ENCODE peak calls at places on chromosomes 16 and 17, in seven cellular contexts. One of them, this sample, is unnamed. For H3K36me3, the result is how much of the 10 kb centered on the place peaks cover.

GRCh38 chr17:45656527-45657181 is 127.5 kb upstream of the CRHR1 start:
- DNase-seq in fibroblast of lung: no peak
- DNase-seq in cardiac muscle cell: no peak
- DNase-seq in psoas muscle: no peak
- DNase-seq in tibial nerve: no peak
- DNase-seq in MM.1S: no peak
- DNase-seq in lower lobe of right lung: peak
- DNase-seq in this sample: no peak

GRCh38 chr17:66123163-66123562 is 68.8 kb downstream of the CEP112 start:
- DNase-seq in fibroblast of lung: peak
- DNase-seq in cardiac muscle cell: peak
- DNase-seq in psoas muscle: no peak
- DNase-seq in tibial nerve: no peak
- DNase-seq in MM.1S: no peak
- DNase-seq in lower lobe of right lung: no peak
- DNase-seq in this sample: no peak

GRCh38 chr16:86566601-86566965 is at the start of gene FOXC2:
- DNase-seq in fibroblast of lung: peak
- DNase-seq in cardiac muscle cell: peak
- DNase-seq in psoas muscle: peak
- DNase-seq in tibial nerve: peak
- DNase-seq in MM.1S: no peak
- DNase-seq in lower lobe of right lung: peak
- DNase-seq in this sample: peak

GRCh38 chr16:57871457-57871856 is 69.2 kb upstream of the KIFC3 start:
- DNase-seq in fibroblast of lung: peak
- DNase-seq in cardiac muscle cell: no peak
- DNase-seq in psoas muscle: no peak
- DNase-seq in tibial nerve: no peak
- DNase-seq in MM.1S: no peak
- DNase-seq in lower lobe of right lung: no peak
- DNase-seq in this sample: no peak

GRCh38 chr16:26276289-26276688 is 584.5 kb downstream of the HS3ST4 start:
- DNase-seq in fibroblast of lung: no peak
- DNase-seq in cardiac muscle cell: no peak
- DNase-seq in psoas muscle: no peak
- DNase-seq in tibial nerve: no peak
- DNase-seq in MM.1S: no peak
- DNase-seq in lower lobe of right lung: no peak
- DNase-seq in this sample: no peak

GRCh38 chr16:66408181-66409048 is 18.7 kb upstream of the BEAN1 start:
- DNase-seq in fibroblast of lung: peak
- DNase-seq in cardiac muscle cell: peak
- DNase-seq in psoas muscle: no peak
- DNase-seq in tibial nerve: no peak
- DNase-seq in MM.1S: peak
- DNase-seq in lower lobe of right lung: no peak
- DNase-seq in this sample: no peak

GRCh38 chr17:29163563-29163962 is 16.6 kb downstream of the MYO18A start:
- DNase-seq in fibroblast of lung: no peak
- DNase-seq in cardiac muscle cell: no peak
- DNase-seq in psoas muscle: no peak
- DNase-seq in tibial nerve: no peak
- DNase-seq in MM.1S: no peak
- DNase-seq in lower lobe of right lung: no peak
- DNase-seq in this sample: no peak

GRCh38 chr17:75352079-75352569 is 53.4 kb downstream of the GRB2 start:
- DNase-seq in fibroblast of lung: peak
- DNase-seq in cardiac muscle cell: peak
- DNase-seq in psoas muscle: no peak
- DNase-seq in tibial nerve: no peak
- DNase-seq in MM.1S: no peak
- DNase-seq in lower lobe of right lung: no peak
- DNase-seq in this sample: no peak

GRCh38 chr17:55344514-55344997 is 77.1 kb downstream of the MMD start:
- DNase-seq in fibroblast of lung: no peak
- DNase-seq in cardiac muscle cell: no peak
- DNase-seq in psoas muscle: no peak
- DNase-seq in tibial nerve: no peak
- DNase-seq in MM.1S: no peak
- DNase-seq in lower lobe of right lung: no peak
- DNase-seq in this sample: no peak

GRCh38 chr16:49970818-49971431 is 54.1 kb upstream of the CNEP1R1 start:
- DNase-seq in fibroblast of lung: no peak
- DNase-seq in cardiac muscle cell: no peak
- DNase-seq in psoas muscle: no peak
- DNase-seq in tibial nerve: no peak
- DNase-seq in MM.1S: no peak
- DNase-seq in lower lobe of right lung: no peak
- DNase-seq in this sample: no peak

GRCh38 chr17:67675481-67675880 is 42.3 kb upstream of the NOL11 start:
- DNase-seq in fibroblast of lung: no peak
- DNase-seq in cardiac muscle cell: no peak
- DNase-seq in psoas muscle: no peak
- DNase-seq in tibial nerve: no peak
- DNase-seq in MM.1S: no peak
- DNase-seq in lower lobe of right lung: no peak
- DNase-seq in this sample: no peak

GRCh38 chr17:68320311-68320865 is 29.1 kb downstream of the ARSG start:
- DNase-seq in fibroblast of lung: no peak
- DNase-seq in cardiac muscle cell: peak
- DNase-seq in psoas muscle: no peak
- DNase-seq in tibial nerve: no peak
- DNase-seq in MM.1S: no peak
- DNase-seq in lower lobe of right lung: no peak
- DNase-seq in this sample: no peak

GRCh38 chr17:40516581-40517285 is 15.3 kb upstream of the TNS4 start:
- DNase-seq in fibroblast of lung: peak
- DNase-seq in cardiac muscle cell: no peak
- DNase-seq in psoas muscle: no peak
- DNase-seq in tibial nerve: no peak
- DNase-seq in MM.1S: peak
- DNase-seq in lower lobe of right lung: no peak
- DNase-seq in this sample: peak

GRCh38 chr16:88591577-88592021 is 21.4 kb downstream of the ZC3H18 start:
- DNase-seq in fibroblast of lung: peak
- DNase-seq in cardiac muscle cell: no peak
- DNase-seq in psoas muscle: peak
- DNase-seq in tibial nerve: peak
- DNase-seq in MM.1S: peak
- DNase-seq in lower lobe of right lung: no peak
- DNase-seq in this sample: no peak

GRCh38 chr16:17382949-17383348 is 87.8 kb downstream of the XYLT1 start:
- DNase-seq in fibroblast of lung: no peak
- DNase-seq in cardiac muscle cell: no peak
- DNase-seq in psoas muscle: no peak
- DNase-seq in tibial nerve: no peak
- DNase-seq in MM.1S: no peak
- DNase-seq in lower lobe of right lung: no peak
- DNase-seq in this sample: no peak

GRCh38 chr17:18946536-18946935 is 5.4 kb upstream of the SLC5A10 start:
- DNase-seq in fibroblast of lung: peak
- DNase-seq in cardiac muscle cell: peak
- DNase-seq in psoas muscle: no peak
- DNase-seq in tibial nerve: no peak
- DNase-seq in MM.1S: no peak
- DNase-seq in lower lobe of right lung: no peak
- DNase-seq in this sample: no peak

GRCh38 chr17:1509255-1509943 is 7.0 kb downstream of the INPP5K start:
- DNase-seq in fibroblast of lung: no peak
- DNase-seq in cardiac muscle cell: no peak
- DNase-seq in psoas muscle: no peak
- DNase-seq in tibial nerve: no peak
- DNase-seq in MM.1S: no peak
- DNase-seq in lower lobe of right lung: no peak
- DNase-seq in this sample: no peak

GRCh38 chr16:81940781-81941560 is 70.3 kb downstream of the SDR42E1 start:
- DNase-seq in fibroblast of lung: peak
- DNase-seq in cardiac muscle cell: peak
- DNase-seq in psoas muscle: no peak
- DNase-seq in tibial nerve: no peak
- DNase-seq in MM.1S: no peak
- DNase-seq in lower lobe of right lung: no peak
- DNase-seq in this sample: no peak

GRCh38 chr16:71917900-71918299 is 22.6 kb downstream of the IST1 start:
- DNase-seq in fibroblast of lung: peak
- DNase-seq in cardiac muscle cell: no peak
- DNase-seq in psoas muscle: no peak
- DNase-seq in tibial nerve: no peak
- DNase-seq in MM.1S: no peak
- DNase-seq in lower lobe of right lung: no peak
- DNase-seq in this sample: no peak

GRCh38 chr17:43698678-43699437 is 37.1 kb upstream of the MEOX1 start:
- DNase-seq in fibroblast of lung: no peak
- DNase-seq in cardiac muscle cell: no peak
- DNase-seq in psoas muscle: no peak
- DNase-seq in tibial nerve: no peak
- DNase-seq in MM.1S: no peak
- DNase-seq in lower lobe of right lung: no peak
- DNase-seq in this sample: no peak

GRCh38 chr17:74522381-74523090 is 8.7 kb downstream of the CD300LB start:
- DNase-seq in fibroblast of lung: no peak
- DNase-seq in cardiac muscle cell: no peak
- DNase-seq in psoas muscle: no peak
- DNase-seq in tibial nerve: no peak
- DNase-seq in MM.1S: no peak
- DNase-seq in lower lobe of right lung: no peak
- DNase-seq in this sample: no peak

GRCh38 chr16:76931186-76931585 is 259.8 kb upstream of the MON1B start:
- DNase-seq in fibroblast of lung: peak
- DNase-seq in cardiac muscle cell: no peak
- DNase-seq in psoas muscle: no peak
- DNase-seq in tibial nerve: no peak
- DNase-seq in MM.1S: no peak
- DNase-seq in lower lobe of right lung: no peak
- DNase-seq in this sample: no peak

GRCh38 chr17:17370711-17371110 is 67.5 kb downstream of the NT5M start:
- DNase-seq in fibroblast of lung: no peak
- DNase-seq in cardiac muscle cell: no peak
- DNase-seq in psoas muscle: peak
- DNase-seq in tibial nerve: no peak
- DNase-seq in MM.1S: no peak
- DNase-seq in lower lobe of right lung: no peak
- DNase-seq in this sample: no peak

GRCh38 chr17:16215002-16215272 is 397 bp downstream of the NCOR1 start:
- DNase-seq in fibroblast of lung: peak
- DNase-seq in cardiac muscle cell: peak
- DNase-seq in psoas muscle: peak
- DNase-seq in tibial nerve: no peak
- DNase-seq in MM.1S: peak
- DNase-seq in lower lobe of right lung: peak
- DNase-seq in this sample: peak

GRCh38 chr16:8946544-8946943 is 17.2 kb downstream of the USP7 start:
- DNase-seq in fibroblast of lung: no peak
- DNase-seq in cardiac muscle cell: no peak
- DNase-seq in psoas muscle: no peak
- DNase-seq in tibial nerve: no peak
- DNase-seq in MM.1S: no peak
- DNase-seq in lower lobe of right lung: no peak
- DNase-seq in this sample: no peak

GRCh38 chr17:48492401-48493298 is 38.2 kb downstream of the HOXB1 start:
- DNase-seq in fibroblast of lung: peak
- DNase-seq in cardiac muscle cell: peak
- DNase-seq in psoas muscle: peak
- DNase-seq in tibial nerve: peak
- DNase-seq in MM.1S: peak
- DNase-seq in lower lobe of right lung: peak
- DNase-seq in this sample: peak
- H3K27ac ChIP-seq in fibroblast of lung: peak
- H3K27ac ChIP-seq in cardiac muscle cell: peak
- H3K27ac ChIP-seq in psoas muscle: no peak
- H3K27ac ChIP-seq in tibial nerve: no peak
- H3K27ac ChIP-seq in MM.1S: no peak
- H3K27ac ChIP-seq in lower lobe of right lung: peak
- H3K27ac ChIP-seq in this sample: peak

DNA sequence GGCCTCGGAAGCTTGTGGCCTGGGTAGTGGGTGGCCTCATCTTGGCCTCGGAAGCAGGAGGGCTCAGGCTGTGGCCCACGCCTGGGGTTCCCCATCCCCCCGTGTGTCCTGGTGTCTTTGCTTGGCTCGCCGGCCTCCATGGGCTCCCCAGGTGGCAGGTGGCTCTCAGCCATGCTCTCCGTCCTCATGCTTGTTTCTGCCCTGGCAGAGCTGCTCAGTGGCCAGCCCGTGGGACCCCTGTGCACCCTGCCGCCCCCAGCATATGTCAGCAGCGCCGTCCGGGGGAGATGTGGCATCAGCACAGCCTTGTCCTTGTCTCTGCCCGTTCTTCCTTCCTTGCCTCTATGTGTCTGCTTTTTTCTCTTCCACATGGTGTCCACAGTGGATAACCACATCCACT is 38.5 kb downstream of the TBCD start:
- DNase-seq in fibroblast of lung: no peak
- DNase-seq in cardiac muscle cell: no peak
- DNase-seq in psoas muscle: no peak
- DNase-seq in tibial nerve: no peak
- DNase-seq in MM.1S: no peak
- DNase-seq in lower lobe of right lung: no peak
- DNase-seq in this sample: no peak
- H3K36me3 ChIP-seq in fibroblast of lung: under half
- H3K36me3 ChIP-seq in cardiac muscle cell: under half
- H3K36me3 ChIP-seq in psoas muscle: under half
- H3K36me3 ChIP-seq in tibial nerve: under half
- H3K36me3 ChIP-seq in MM.1S: under half
- H3K36me3 ChIP-seq in lower lobe of right lung: under half
- H3K36me3 ChIP-seq in this sample: under half

DNA sequence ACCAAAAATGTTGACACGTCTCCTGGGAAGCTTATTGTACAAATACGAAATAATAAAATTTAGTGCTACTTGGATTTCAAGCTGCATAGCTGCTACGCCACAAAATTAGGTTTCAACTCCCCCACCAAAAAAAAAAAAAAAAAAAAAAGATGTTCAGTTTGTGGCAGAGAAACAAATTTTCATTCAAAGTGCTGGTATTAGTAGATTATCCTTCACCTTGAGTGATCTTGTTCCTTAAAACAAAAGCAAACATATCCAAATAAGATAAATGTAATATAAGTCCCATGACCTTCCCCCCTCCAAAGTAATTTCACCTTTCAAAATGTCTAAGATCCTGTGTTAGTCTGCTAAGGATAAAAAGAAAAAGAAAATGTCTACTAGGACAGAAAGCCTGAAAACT is 2.2 kb downstream of the TOB1 start:
- DNase-seq in fibroblast of lung: no peak
- DNase-seq in cardiac muscle cell: no peak
- DNase-seq in psoas muscle: no peak
- DNase-seq in tibial nerve: no peak
- DNase-seq in MM.1S: no peak
- DNase-seq in lower lobe of right lung: no peak
- DNase-seq in this sample: no peak
- H3K27ac ChIP-seq in fibroblast of lung: no peak
- H3K27ac ChIP-seq in cardiac muscle cell: no peak
- H3K27ac ChIP-seq in psoas muscle: peak
- H3K27ac ChIP-seq in tibial nerve: peak
- H3K27ac ChIP-seq in MM.1S: no peak
- H3K27ac ChIP-seq in lower lobe of right lung: peak
- H3K27ac ChIP-seq in this sample: peak

DNA sequence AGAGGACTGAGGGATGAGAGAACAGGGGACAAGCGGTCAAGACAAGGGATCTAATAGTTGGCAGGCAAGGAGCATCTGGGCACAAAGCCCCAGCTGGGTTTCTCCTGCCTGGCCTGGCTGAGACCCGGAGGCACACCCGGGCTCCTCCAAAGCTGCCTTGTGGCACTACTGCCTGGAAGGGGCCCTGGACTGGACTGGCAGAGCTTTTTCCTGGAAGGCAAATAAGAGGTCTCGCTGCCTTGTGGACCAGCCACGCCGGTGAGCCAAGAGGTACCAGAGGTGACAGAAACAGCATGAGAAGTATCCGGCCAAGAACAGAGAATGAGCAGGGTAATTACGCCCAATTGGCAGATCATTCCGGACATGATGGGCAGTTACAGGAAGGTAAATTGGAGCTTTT is 64.6 kb downstream of the GTF3C1 start:
- DNase-seq in fibroblast of lung: no peak
- DNase-seq in cardiac muscle cell: no peak
- DNase-seq in psoas muscle: no peak
- DNase-seq in tibial nerve: no peak
- DNase-seq in MM.1S: no peak
- DNase-seq in lower lobe of right lung: no peak
- DNase-seq in this sample: no peak
- H3K36me3 ChIP-seq in fibroblast of lung: half or more
- H3K36me3 ChIP-seq in cardiac muscle cell: half or more
- H3K36me3 ChIP-seq in psoas muscle: half or more
- H3K36me3 ChIP-seq in tibial nerve: half or more
- H3K36me3 ChIP-seq in MM.1S: under half
- H3K36me3 ChIP-seq in lower lobe of right lung: half or more
- H3K36me3 ChIP-seq in this sample: half or more

This sample was measured in CD8-positive, alpha-beta memory T cell.